ENCODE peak calls at places on chromosomes 3 and 15, in nine cellular contexts. K is H1, N is cardiac muscle cell, Y is heart right ventricle, V is SK-N-SH, F is IMR-90, O is testis, T is stomach, X is upper lobe of right lung. G is an unnamed sample. For H3K36me3, the result is how much of the 10 kb centered on the place peaks cover.

GRCh38 chr3:14925729-14926591 is 21.4 kb upstream of the NR2C2 start:
- DNase-seq in K (no peak), N (peak), Y (no peak), V (peak), F (peak), O (no peak), T (no peak), X (peak), G (no peak)

GRCh38 chr3:131110087-131110486 is 83.4 kb downstream of the NEK11 start:
- DNase-seq in K (no peak), N (peak), Y (no peak), V (no peak), F (peak), O (no peak), T (no peak), X (no peak), G (no peak)

GRCh38 chr15:72389231-72389630 is 8.9 kb upstream of the TMEM202 start:
- DNase-seq in K (no peak), N (peak), Y (no peak), V (no peak), F (peak), O (no peak), T (peak), X (no peak), G (peak)

GRCh38 chr3:56096941-56097340 is 371.3 kb downstream of the ERC2 start:
- DNase-seq in K (no peak), N (no peak), Y (no peak), V (no peak), F (no peak), O (no peak), T (no peak), X (no peak), G (no peak)

GRCh38 chr3:74582982-74583381 is 31.5 kb downstream of the CNTN3 start:
- DNase-seq in K (no peak), N (no peak), Y (no peak), V (no peak), F (no peak), O (no peak), T (no peak), X (no peak), G (no peak)

GRCh38 chr15:58038426-58039106 is 26.9 kb downstream of the ALDH1A2 start:
- DNase-seq in K (no peak), N (peak), Y (no peak), V (no peak), F (no peak), O (no peak), T (peak), X (no peak), G (peak)

GRCh38 chr3:57079221-57079831 is 18.9 kb downstream of the SPATA12 start:
- DNase-seq in K (no peak), N (peak), Y (peak), V (peak), F (no peak), O (peak), T (peak), X (peak), G (peak)

GRCh38 chr15:70741107-70741511 is 22.2 kb downstream of the UACA start:
- DNase-seq in K (no peak), N (peak), Y (peak), V (no peak), F (peak), O (peak), T (peak), X (no peak), G (no peak)

GRCh38 chr3:49140080-49140479 is 7.2 kb upstream of the LAMB2 start:
- DNase-seq in K (no peak), N (no peak), Y (no peak), V (no peak), F (no peak), O (no peak), T (no peak), X (no peak), G (no peak)
- H3K27ac ChIP-seq in K (no peak), N (no peak), Y (no peak), V (no peak), F (no peak), O (no peak), T (no peak), X (no peak), G (no peak)

GRCh38 chr15:65595960-65596359 is 15.0 kb downstream of the INTS14 start:
- DNase-seq in K (no peak), N (peak), Y (no peak), V (peak), F (no peak), O (peak), T (no peak), X (no peak), G (no peak)
- TF ChIP-seq CTCF in K (no peak), N (peak), Y (no peak), V (peak), F (peak), O (no peak), T (peak), X (peak), G (no peak)

GRCh38 chr15:73741401-73741836 is 11.7 kb downstream of the INSYN1 start:
- DNase-seq in K (no peak), N (no peak), Y (no peak), V (no peak), F (no peak), O (no peak), T (no peak), X (no peak), G (no peak)

GRCh38 chr15:73740152-73741048 is 12.8 kb downstream of the INSYN1 start:
- DNase-seq in K (no peak), N (no peak), Y (no peak), V (no peak), F (no peak), O (no peak), T (no peak), X (no peak), G (no peak)

GRCh38 chr15:73732911-73733310 is 20.2 kb downstream of the INSYN1 start:
- DNase-seq in K (no peak), N (no peak), Y (no peak), V (no peak), F (no peak), O (no peak), T (no peak), X (no peak), G (no peak)

DNA sequence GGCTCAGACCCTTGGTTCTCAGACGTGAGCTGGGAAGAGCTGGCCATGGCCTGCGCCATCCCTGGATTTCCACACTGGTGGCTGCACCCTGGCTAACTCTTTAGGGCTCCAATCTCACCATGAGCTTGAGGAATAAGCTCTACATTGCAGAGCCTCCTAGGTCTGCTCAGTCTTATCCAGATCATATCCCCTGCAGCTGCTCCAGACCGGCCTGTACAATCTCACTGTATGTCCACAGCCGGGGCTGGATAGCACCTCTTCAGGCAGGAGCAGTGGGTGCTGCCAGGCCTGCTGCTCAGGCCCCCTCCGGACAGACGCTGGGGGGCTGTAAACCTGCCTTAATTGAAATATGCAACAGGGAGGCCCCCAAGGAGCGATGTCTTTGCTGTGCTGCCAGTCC is 15.6 kb downstream of the INSYN1 start:
- DNase-seq in K (no peak), N (no peak), Y (no peak), V (peak), F (no peak), O (no peak), T (no peak), X (no peak), G (no peak)
- H3K36me3 ChIP-seq in K (under half), N (under half), Y (under half), V (under half), F (under half), O (under half), T (under half), X (under half), G (under half)

GRCh38 chr15:101180620-101181307 is 71.1 kb downstream of the CHSY1 start:
- DNase-seq in K (no peak), N (no peak), Y (no peak), V (no peak), F (no peak), O (no peak), T (no peak), X (no peak), G (no peak)
- H3K27ac ChIP-seq in K (no peak), N (peak), Y (peak), V (peak), F (peak), O (peak), T (no peak), X (peak), G (no peak)

GRCh38 chr3:160755776-160756304 is at the start of gene PPM1L:
- DNase-seq in K (no peak), N (peak), Y (peak), V (peak), F (peak), O (no peak), T (peak), X (peak), G (peak)

GRCh38 chr3:160756907-160757623 is 1.0 kb downstream of the PPM1L start:
- DNase-seq in K (no peak), N (no peak), Y (peak), V (peak), F (no peak), O (peak), T (peak), X (peak), G (peak)

GRCh38 chr3:160754855-160755747 is 930 bp upstream of the PPM1L start:
- DNase-seq in K (peak), N (peak), Y (peak), V (peak), F (peak), O (peak), T (peak), X (peak), G (peak)

GRCh38 chr3:160757624-160758106 is 1.6 kb downstream of the PPM1L start:
- DNase-seq in K (no peak), N (no peak), Y (no peak), V (no peak), F (no peak), O (no peak), T (no peak), X (no peak), G (no peak)

DNA sequence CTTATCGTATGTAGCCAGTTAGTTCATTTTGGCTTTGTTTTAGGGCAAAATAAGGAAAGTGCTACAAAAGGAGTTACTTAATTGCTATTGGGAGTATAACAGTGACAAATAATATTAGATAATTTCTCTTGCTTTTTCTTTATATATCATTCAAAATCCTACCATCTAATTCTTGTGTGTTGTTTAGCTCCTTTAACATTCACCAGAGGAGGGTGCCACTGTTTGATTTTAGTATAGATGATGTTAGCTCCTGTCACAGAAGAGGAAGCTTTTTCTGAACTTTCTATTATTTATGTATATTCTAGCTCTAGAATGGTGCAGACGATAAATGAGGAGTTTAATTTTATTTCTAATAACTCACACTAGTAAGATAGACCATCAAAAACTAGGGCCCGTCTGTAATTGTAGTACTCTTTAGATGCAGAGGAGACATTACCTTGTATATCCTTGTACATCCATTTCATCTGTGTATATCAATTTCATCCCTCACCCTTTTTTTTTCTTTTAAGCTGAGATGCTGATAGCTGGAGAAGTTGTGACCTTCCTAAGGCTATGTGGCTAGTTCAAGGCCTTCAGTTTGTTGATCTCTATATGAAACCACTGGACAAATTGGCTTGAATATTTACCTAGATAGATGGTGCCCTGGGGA is 3.0 kb downstream of the PPM1L start:
- DNase-seq in K (no peak), N (no peak), Y (no peak), V (no peak), F (no peak), O (no peak), T (no peak), X (no peak), G (no peak)
- TF ChIP-seq CTCF in K (no peak), N (no peak), Y (peak), V (no peak), F (no peak), O (no peak), T (no peak), X (no peak), G (no peak)

DNA sequence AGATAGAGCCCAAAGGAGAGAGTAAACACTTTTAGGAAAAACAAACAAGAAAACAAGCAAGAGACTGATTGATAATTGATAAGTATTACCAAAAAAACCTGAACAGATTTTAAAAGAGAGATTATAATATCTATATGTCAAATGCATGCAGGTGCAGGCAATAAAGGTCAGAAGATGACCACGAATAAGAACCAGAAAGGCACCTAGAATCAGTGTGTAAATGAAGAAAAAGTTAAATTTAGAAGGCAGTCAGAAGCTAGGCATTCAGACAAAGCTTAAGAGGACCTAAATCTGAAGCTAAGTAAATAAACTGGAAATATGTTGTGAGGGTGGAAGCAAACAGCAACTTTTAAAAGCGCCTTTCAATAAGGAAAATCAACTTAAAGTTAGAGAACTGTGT is 16.3 kb downstream of the IQCB1 start:
- DNase-seq in K (no peak), N (no peak), Y (no peak), V (no peak), F (no peak), O (no peak), T (no peak), X (no peak), G (no peak)
- H3K36me3 ChIP-seq in K (under half), N (under half), Y (under half), V (half or more), F (under half), O (under half), T (under half), X (under half), G (under half)

GRCh38 chr15:59301527-59301926 is 71.1 kb downstream of the MYO1E start:
- DNase-seq in K (no peak), N (no peak), Y (no peak), V (no peak), F (no peak), O (no peak), T (no peak), X (no peak), G (no peak)
- H3K27ac ChIP-seq in K (no peak), N (no peak), Y (peak), V (no peak), F (no peak), O (no peak), T (no peak), X (no peak), G (no peak)

G was measured in pancreas.